ENCODE peak calls at places on chromosome 16, in five cellular contexts. Q is Peyer's patch, A is fibroblast of lung, C is PC-9, Y is GM06990. F is an unnamed sample.

GRCh38 chr16:7482028-7482427 is 149.4 kb downstream of the RBFOX1 start:
- DNase-seq in C (no peak), A (no peak), Y (no peak), Q (no peak), F (no peak)

GRCh38 chr16:84775262-84775810 is 44.4 kb upstream of the CRISPLD2 start:
- DNase-seq in Y (no peak), A (no peak), C (no peak), Q (no peak), F (no peak)

GRCh38 chr16:84294196-84295142 is at the start of gene WFDC1:
- DNase-seq in Q (no peak), A (no peak), Y (no peak), C (no peak), F (no peak)

GRCh38 chr16:86573215-86573614 is 5.1 kb upstream of the FOXL1 start:
- DNase-seq in Q (no peak), C (no peak), Y (no peak), A (peak; percentile 78), F (no peak)

GRCh38 chr16:77850637-77851330 is 62.4 kb downstream of the VAT1L start:
- DNase-seq in Q (no peak), C (no peak), A (peak; percentile 57), Y (no peak), F (no peak)

GRCh38 chr16:66695935-66696668 is 441 bp downstream of the CMTM4 start:
- DNase-seq in C (peak; percentile 54), Q (peak; percentile 68), A (no peak), Y (no peak), F (peak; percentile 32)

GRCh38 chr16:8797364-8798173 is at the start of the genes PMM2 and TMEM186:
- DNase-seq in C (peak; percentile 95), Q (peak; percentile 98), A (peak; percentile 96), Y (peak; percentile 95), F (peak; percentile 98)

GRCh38 chr16:85354623-85355514 is 242.6 kb upstream of the CIBAR2 start:
- DNase-seq in Q (no peak), A (peak; percentile 74), Y (no peak), C (peak; percentile 95), F (no peak)

GRCh38 chr16:49824600-49824999 is 31.3 kb downstream of the ZNF423 start:
- DNase-seq in C (no peak), Y (no peak), A (no peak), Q (no peak), F (no peak)

GRCh38 chr16:28120754-28121153 is 57.2 kb upstream of the GSG1L start:
- DNase-seq in A (no peak), C (no peak), Q (no peak), Y (no peak), F (no peak)

GRCh38 chr16:28125592-28125991 is 62.1 kb upstream of the GSG1L start:
- DNase-seq in C (no peak), A (no peak), Y (no peak), Q (no peak), F (no peak)

GRCh38 chr16:28117168-28117565 is 53.7 kb upstream of the GSG1L start:
- DNase-seq in Q (no peak), C (no peak), Y (no peak), A (no peak), F (no peak)

GRCh38 chr16:28118636-28119035 is 55.1 kb upstream of the GSG1L start:
- DNase-seq in A (no peak), C (no peak), Q (no peak), Y (no peak), F (no peak)

DNA sequence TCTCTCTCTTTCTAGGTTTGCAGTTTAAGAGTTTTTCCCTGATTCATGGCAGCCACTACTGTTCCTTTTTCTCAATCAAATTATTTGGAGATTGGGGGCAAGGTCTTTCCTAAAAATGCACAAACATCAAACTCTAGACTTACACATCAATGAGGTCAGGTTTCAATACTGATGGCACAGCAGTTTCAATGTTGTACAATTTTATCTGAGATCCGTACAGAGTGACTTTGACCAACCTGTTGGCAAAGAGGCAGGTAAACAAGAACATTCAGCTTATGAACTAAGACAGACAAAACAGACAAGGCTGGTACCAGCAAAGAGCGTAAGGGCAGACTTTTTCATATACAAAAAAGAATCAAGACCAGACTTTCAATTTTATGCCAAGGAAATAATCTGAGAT is 58.0 kb upstream of the GSG1L start:
- DNase-seq in A (no peak), Q (no peak), C (no peak), Y (no peak), F (no peak)
- H3K36me3 ChIP-seq in A (peaks cover 26% of the 10 kb centered on the region), Q (no peaks in the 10 kb centered on the region), C (peaks cover 49% of the 10 kb centered on the region), Y (peaks cover 26% of the 10 kb centered on the region), F (peaks cover 6% of the 10 kb centered on the region)

GRCh38 chr16:19980866-19981265 is 92.8 kb downstream of the GPR139 start:
- DNase-seq in C (no peak), A (no peak), Q (no peak), Y (no peak), F (no peak)
- TF ChIP-seq CTCF in C (peak; percentile 37), A (peak; percentile 22), Q (peak; percentile 35), Y (peak; percentile 64), F (peak; percentile 19)

DNA sequence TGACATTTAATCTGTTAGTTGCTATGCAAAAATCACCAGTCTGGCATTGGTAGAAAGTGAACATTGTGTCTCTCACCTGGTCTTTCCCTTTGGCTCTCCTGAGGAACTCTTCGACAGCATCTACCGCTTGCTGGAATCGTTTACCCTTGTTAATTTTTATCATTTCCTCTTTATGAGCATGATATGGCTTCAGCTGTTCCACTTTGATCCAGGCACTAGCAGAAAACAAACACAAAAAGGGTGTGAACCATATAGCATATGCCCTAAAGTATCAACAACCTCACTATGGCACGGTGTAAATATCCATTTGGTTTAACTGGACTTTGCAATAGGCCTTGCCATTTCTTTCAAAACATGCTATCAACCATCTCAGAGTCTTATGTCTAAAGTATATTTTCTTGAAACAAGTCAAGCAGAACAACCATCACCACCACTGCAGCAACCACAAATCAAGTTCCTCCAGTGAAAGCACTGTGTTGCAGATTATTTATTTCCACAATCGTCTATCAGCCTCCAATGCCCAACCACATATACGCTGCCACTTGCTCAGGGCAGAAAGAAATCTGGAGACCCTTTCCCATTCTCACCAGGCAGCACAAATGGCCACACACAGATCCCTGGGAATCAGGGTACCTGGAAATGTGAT is 14.3 kb downstream of the GLYR1 start:
- DNase-seq in A (no peak), C (no peak), Y (no peak), Q (no peak), F (no peak)
- H3K36me3 ChIP-seq in A (peaks cover 11% of the 10 kb centered on the region), C (peaks cover 44% of the 10 kb centered on the region), Y (peaks cover 31% of the 10 kb centered on the region), Q (no peaks in the 10 kb centered on the region), F (peaks cover 94% of the 10 kb centered on the region)

DNA sequence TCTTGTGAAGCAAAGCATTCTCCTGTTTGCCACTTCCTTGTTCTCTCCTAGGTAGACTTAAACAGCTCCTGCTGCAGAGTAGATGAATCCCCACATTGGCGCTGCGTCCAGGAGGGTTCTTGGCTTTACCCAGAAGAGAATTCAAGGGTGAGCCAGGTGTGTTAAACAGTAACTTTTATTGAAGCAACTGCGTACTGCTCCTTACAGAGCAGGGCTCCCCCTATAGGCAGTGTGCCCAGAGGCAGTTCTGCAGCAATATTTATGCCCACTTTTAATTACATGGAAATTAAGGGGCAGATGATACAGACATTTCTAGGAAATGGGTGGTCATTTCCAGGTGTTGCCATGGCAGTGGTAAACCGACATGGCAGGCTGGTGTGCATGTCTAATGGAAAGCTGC is 987.6 kb upstream of the RBFOX1 start:
- DNase-seq in C (no peak), Q (no peak), Y (no peak), A (no peak), F (no peak)
- TF ChIP-seq CTCF in C (peak; percentile 41), Q (peak; percentile 39), Y (no peak), A (no peak), F (no peak)

DNA sequence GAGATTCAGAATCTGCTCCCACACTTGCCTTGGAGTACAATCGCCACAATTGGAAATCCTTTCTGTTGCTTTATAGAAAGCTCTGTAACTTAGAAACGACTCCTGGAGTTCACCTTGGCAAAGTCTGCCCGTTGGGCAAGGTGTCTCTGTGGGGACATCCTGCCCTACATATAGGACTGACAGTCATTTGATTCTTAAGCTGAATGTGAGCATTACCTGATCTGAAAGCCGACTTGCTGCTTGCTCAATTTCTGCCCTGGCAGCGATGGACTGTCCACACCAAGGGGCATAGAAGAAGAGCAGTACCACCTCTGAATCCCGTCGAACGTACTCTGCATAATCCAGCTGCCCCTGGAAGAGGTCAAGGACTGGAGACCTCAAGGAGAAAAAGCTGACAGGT is 6.9 kb downstream of the TXNDC11 start:
- DNase-seq in C (no peak), A (no peak), Y (no peak), Q (no peak), F (peak; percentile 74)
- H3K36me3 ChIP-seq in C (peaks cover 19% of the 10 kb centered on the region), A (peaks cover 9% of the 10 kb centered on the region), Y (peaks cover 20% of the 10 kb centered on the region), Q (no peaks in the 10 kb centered on the region), F (peaks cover 71% of the 10 kb centered on the region)

GRCh38 chr16:890716-891352 is 80.0 kb downstream of the LMF1 start:
- DNase-seq in Q (no peak), A (no peak), C (no peak), Y (no peak), F (peak; percentile 7)

GRCh38 chr16:890217-890616 is 80.6 kb downstream of the LMF1 start:
- DNase-seq in A (no peak), C (no peak), Q (no peak), Y (no peak), F (peak; percentile 49)

GRCh38 chr16:887846-888245 is 82.9 kb downstream of the LMF1 start:
- DNase-seq in C (no peak), Q (no peak), A (no peak), Y (no peak), F (peak; percentile 4)

GRCh38 chr16:889586-889985 is 81.2 kb downstream of the LMF1 start:
- DNase-seq in Y (no peak), C (no peak), A (no peak), Q (no peak), F (peak; percentile 3)

GRCh38 chr16:888901-889570 is 81.7 kb downstream of the LMF1 start:
- DNase-seq in Q (no peak), C (no peak), A (no peak), Y (no peak), F (peak; percentile 44)
- TF ChIP-seq CTCF in Q (no peak), C (no peak), A (no peak), Y (no peak), F (no peak)

GRCh38 chr16:16009396-16009795 is 60.0 kb downstream of the ABCC1 start:
- DNase-seq in Y (no peak), C (no peak), A (no peak), Q (no peak), F (peak; percentile 52)

GRCh38 chr16:16010194-16010593 is 60.8 kb downstream of the ABCC1 start:
- DNase-seq in A (no peak), C (no peak), Q (no peak), Y (no peak), F (no peak)

GRCh38 chr16:16006650-16007049 is 57.2 kb downstream of the ABCC1 start:
- DNase-seq in Q (no peak), C (no peak), Y (no peak), A (no peak), F (no peak)

GRCh38 chr16:16007743-16008111 is 58.3 kb downstream of the ABCC1 start:
- DNase-seq in C (no peak), A (no peak), Q (peak; percentile 73), Y (peak; percentile 85), F (peak; percentile 15)

GRCh38 chr16:16008666-16009065 is 59.2 kb downstream of the ABCC1 start:
- DNase-seq in Y (no peak), C (no peak), A (no peak), Q (no peak), F (no peak)
- H3K36me3 ChIP-seq in Y (peaks cover 12% of the 10 kb centered on the region), C (peaks cover 6% of the 10 kb centered on the region), A (peaks cover 22% of the 10 kb centered on the region), Q (no peaks in the 10 kb centered on the region), F (no peaks in the 10 kb centered on the region)

F was measured in psoas muscle.